ENCODE peak calls at places on chromosomes 16 and 17, in six cellular contexts. A is HepG2, J is K562, P is A549, D is tibial nerve, V is suprapubic skin. M is an unnamed sample. For H3K4me1, the result is how much of the 10 kb centered on the place peaks cover.

GRCh38 chr16:49634235-49635008 is 221.5 kb downstream of the ZNF423 start:
- DNase-seq in A (no peak), J (no peak), P (no peak), D (no peak), V (no peak), M (peak)

GRCh38 chr16:14003119-14003570 is 68.0 kb upstream of the MRTFB start:
- DNase-seq in A (no peak), J (peak), P (no peak), D (no peak), V (peak), M (peak)

GRCh38 chr17:17641621-17642409 is 39.4 kb upstream of the RAI1 start:
- DNase-seq in A (peak), J (peak), P (peak), D (peak), V (peak), M (peak)

GRCh38 chr17:58184308-58184985 is 8.1 kb upstream of the EPX start:
- DNase-seq in A (no peak), J (peak), P (no peak), D (no peak), V (no peak), M (no peak)

GRCh38 chr17:75827291-75828050 is 16.7 kb downstream of the UNC13D start:
- DNase-seq in A (peak), J (no peak), P (peak), D (peak), V (peak), M (peak)

GRCh38 chr16:85668676-85669424 is 19.9 kb downstream of the GINS2 start:
- DNase-seq in A (no peak), J (no peak), P (no peak), D (no peak), V (peak), M (peak)

GRCh38 chr17:2262146-2262587 is 41.4 kb downstream of the SMG6 start:
- DNase-seq in A (no peak), J (no peak), P (peak), D (no peak), V (no peak), M (no peak)

GRCh38 chr17:73393962-73394361 is 82.2 kb upstream of the CDC42EP4 start:
- DNase-seq in A (peak), J (peak), P (peak), D (no peak), V (no peak), M (no peak)

GRCh38 chr17:36544049-36544319 is 735 bp upstream of the GGNBP2 start:
- DNase-seq in A (peak), J (peak), P (peak), D (no peak), V (no peak), M (no peak)

GRCh38 chr17:7560172-7561027 is 1.3 kb upstream of the SENP3 start:
- DNase-seq in A (peak), J (peak), P (peak), D (peak), V (peak), M (peak)

GRCh38 chr17:81165246-81166032 is at the start of gene PVALEF:
- DNase-seq in A (peak), J (no peak), P (peak), D (no peak), V (no peak), M (peak)

GRCh38 chr17:15657868-15658775 is 26.0 kb downstream of the TRIM16 start:
- DNase-seq in A (no peak), J (no peak), P (no peak), D (no peak), V (no peak), M (no peak)

GRCh38 chr17:33049781-33050414 is 58.3 kb downstream of the SPACA3 start:
- DNase-seq in A (peak), J (peak), P (peak), D (peak), V (no peak), M (no peak)

GRCh38 chr17:17567631-17568030 is 23.9 kb downstream of the PEMT start:
- DNase-seq in A (no peak), J (no peak), P (no peak), D (peak), V (no peak), M (peak)

GRCh38 chr17:82121660-82122629 is 23.9 kb upstream of the FASN start:
- DNase-seq in A (no peak), J (peak), P (no peak), D (no peak), V (no peak), M (no peak)

GRCh38 chr17:35765731-35766488 is 5.2 kb downstream of the C17orf50 start:
- DNase-seq in A (no peak), J (no peak), P (no peak), D (no peak), V (no peak), M (no peak)

GRCh38 chr17:66178642-66179041 is 13.3 kb downstream of the CEP112 start:
- DNase-seq in A (no peak), J (no peak), P (no peak), D (no peak), V (no peak), M (no peak)

GRCh38 chr17:41965694-41966375 is 760 bp upstream of the CNP start:
- DNase-seq in A (peak), J (peak), P (peak), D (no peak), V (peak), M (peak)

GRCh38 chr16:70752381-70752780 is 48.6 kb downstream of the VAC14 start:
- DNase-seq in A (no peak), J (no peak), P (no peak), D (no peak), V (no peak), M (no peak)

GRCh38 chr17:34584805-34585416 is 5.5 kb downstream of the TMEM132E start:
- DNase-seq in A (no peak), J (peak), P (peak), D (no peak), V (no peak), M (no peak)

GRCh38 chr17:29722411-29723198 is 99.9 kb upstream of the CORO6 start:
- DNase-seq in A (no peak), J (peak), P (no peak), D (peak), V (no peak), M (no peak)

GRCh38 chr17:8696951-8697745 is 47.5 kb downstream of the CCDC42 start:
- DNase-seq in A (peak), J (no peak), P (no peak), D (no peak), V (no peak), M (peak)

GRCh38 chr17:27354491-27355081 is 60.7 kb downstream of the WSB1 start:
- DNase-seq in A (peak), J (peak), P (peak), D (no peak), V (no peak), M (no peak)

GRCh38 chr17:17913695-17914332 is 58.4 kb downstream of the TOM1L2 start:
- DNase-seq in A (peak), J (peak), P (peak), D (peak), V (peak), M (peak)

GRCh38 chr17:57534863-57535651 is 210.0 kb downstream of the CCDC182 start:
- DNase-seq in A (no peak), J (peak), P (peak), D (no peak), V (no peak), M (no peak)

GRCh38 chr16:78292726-78293380 is 193.4 kb downstream of the WWOX start:
- DNase-seq in A (peak), J (no peak), P (no peak), D (peak), V (no peak), M (no peak)

GRCh38 chr17:73320601-73321264 is 8.9 kb upstream of the CDC42EP4 start:
- DNase-seq in A (no peak), J (no peak), P (no peak), D (no peak), V (no peak), M (no peak)

GRCh38 chr16:17803625-17804410 is 333.1 kb upstream of the XYLT1 start:
- DNase-seq in A (no peak), J (no peak), P (peak), D (no peak), V (no peak), M (no peak)

GRCh38 chr17:3012926-3013581 is 50.4 kb downstream of the OR1D5 start:
- DNase-seq in A (peak), J (peak), P (peak), D (peak), V (no peak), M (peak)

GRCh38 chr17:75722076-75722475 is 817 bp downstream of the ITGB4 start:
- DNase-seq in A (no peak), J (no peak), P (no peak), D (no peak), V (peak), M (no peak)

DNA sequence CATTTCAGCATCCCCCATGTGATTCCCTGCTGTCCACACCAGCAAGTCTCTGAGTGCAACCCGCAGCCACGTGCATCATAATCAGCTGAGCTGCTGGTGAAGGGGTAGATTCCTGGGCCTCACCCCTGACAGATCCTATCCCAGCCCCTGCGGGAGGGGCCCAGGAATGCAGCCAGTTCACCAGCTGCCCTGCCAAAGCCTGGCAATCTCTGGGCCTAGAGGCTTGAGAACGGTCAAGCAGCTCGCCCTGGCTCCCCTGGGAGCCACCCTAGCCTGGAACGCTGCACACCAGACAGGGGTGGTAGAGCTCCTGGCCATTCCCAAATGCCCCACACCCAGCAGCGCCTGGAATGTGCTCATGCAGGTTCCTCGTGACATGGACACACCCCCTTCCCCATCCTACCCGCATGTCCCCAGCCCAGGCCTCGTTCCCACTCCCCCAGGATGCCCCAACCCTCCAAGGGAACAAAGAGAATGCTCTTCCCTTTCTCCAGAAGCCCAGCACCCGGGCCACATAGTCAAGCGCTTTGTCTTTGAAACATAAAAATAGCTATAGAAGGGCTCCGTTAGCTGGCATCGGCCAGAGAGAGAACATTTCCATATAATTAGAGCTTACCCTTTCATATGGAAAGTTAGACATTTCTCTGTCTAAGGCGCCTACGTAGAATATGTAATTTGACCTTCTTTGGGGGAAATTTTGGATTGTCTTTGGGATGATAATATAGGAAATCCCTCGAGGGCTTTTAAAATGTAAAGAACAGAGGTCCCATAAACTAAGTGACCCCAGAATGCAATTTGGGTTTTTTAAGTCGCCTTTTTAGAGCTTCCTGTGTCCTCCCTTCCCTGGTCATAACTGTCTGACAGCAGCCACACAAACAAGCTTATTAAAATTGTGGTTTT is 3.4 kb downstream of the CEP295NL start:
- DNase-seq in A (no peak), J (no peak), P (no peak), D (no peak), V (peak), M (peak)
- TF ChIP-seq EP300 in A (no peak), J (no peak), P (no peak), D (peak), V (no peak), M (no peak)

GRCh38 chr16:68000450-68000849 is 1.2 kb upstream of the DPEP2 start:
- DNase-seq in A (no peak), J (no peak), P (no peak), D (peak), V (no peak), M (no peak)

GRCh38 chr16:68000024-68000423 is 740 bp upstream of the DPEP2 start:
- DNase-seq in A (no peak), J (no peak), P (no peak), D (no peak), V (no peak), M (no peak)

GRCh38 chr16:68005786-68006286 is 6.6 kb upstream of the DPEP2 start:
- DNase-seq in A (no peak), J (peak), P (no peak), D (peak), V (no peak), M (no peak)

GRCh38 chr16:68003031-68003430 is 3.7 kb upstream of the DPEP2 start:
- DNase-seq in A (no peak), J (no peak), P (no peak), D (no peak), V (no peak), M (no peak)
- H3K4me1 ChIP-seq in A (half or more), J (under half), P (under half), D (under half), V (under half), M (under half)

DNA sequence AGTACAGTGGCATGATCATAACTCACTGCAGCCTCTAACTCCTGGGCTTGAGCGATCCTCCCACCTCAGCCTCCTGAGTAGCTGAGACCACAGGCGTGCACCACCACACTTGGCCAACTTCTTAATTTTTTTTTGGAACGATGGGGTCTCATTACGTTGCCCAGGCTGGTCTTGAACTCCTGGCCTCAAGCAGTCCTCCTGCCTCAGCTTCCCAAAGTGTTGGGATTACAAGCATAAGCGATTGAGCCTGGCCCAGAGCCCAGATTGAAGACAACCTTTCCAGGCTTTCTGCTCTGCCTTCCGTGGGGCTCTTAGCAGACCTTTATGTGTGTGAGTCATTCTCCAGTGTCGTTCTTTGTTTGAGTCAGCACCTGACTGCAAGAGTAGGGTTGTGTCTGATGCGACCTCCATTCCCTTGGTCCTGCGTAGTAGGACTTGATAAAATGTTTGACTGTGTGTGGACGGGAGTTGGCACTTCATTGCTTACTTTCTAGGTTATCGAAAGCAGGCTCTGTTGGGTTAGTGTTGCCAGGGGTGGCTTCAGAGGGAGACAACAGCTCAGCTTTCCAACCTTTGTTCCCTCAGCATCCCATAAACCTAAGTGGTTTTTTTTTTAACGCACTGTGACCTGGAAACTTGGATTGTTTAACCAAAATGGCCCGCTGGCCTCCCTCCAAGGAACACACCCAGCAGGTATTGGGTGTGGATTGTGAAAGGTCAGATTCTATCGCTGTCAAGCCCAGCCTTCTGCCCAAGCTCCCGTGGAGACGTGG is 26.4 kb downstream of the EEF2K start:
- DNase-seq in A (peak), J (peak), P (peak), D (no peak), V (peak), M (no peak)
- TF ChIP-seq EP300 in A (no peak), J (no peak), P (no peak), D (no peak), V (no peak), M (no peak)

GRCh38 chr16:1474047-1474446 is 781 bp downstream of the CLCN7 start:
- DNase-seq in A (peak), J (peak), P (no peak), D (no peak), V (no peak), M (no peak)
- H3K4me1 ChIP-seq in A (half or more), J (under half), P (under half), D (under half), V (under half), M (under half)

M was measured in ovary.